ENCODE peak calls at places on chromosomes 2 and 18, in five cellular contexts. M is cerebellum; H is effector memory CD8-positive, alpha-beta T cell; O is Calu3; S is astrocyte of the spinal cord. J is an unnamed sample.

GRCh38 chr2:63056309-63057065 is 5.9 kb downstream of the OTX1 start:
- DNase-seq in M (no peak), H (no peak), O (no peak), S (no peak), J (no peak)

GRCh38 chr18:26051845-26052244 is 38.6 kb downstream of the SS18 start:
- DNase-seq in M (peak; percentile 14), H (no peak), O (no peak), S (no peak), J (no peak)

GRCh38 chr18:37548679-37549289 is 16.8 kb downstream of the CELF4 start:
- DNase-seq in M (no peak), H (no peak), O (no peak), S (no peak), J (no peak)

GRCh38 chr2:74902281-74902860 is 56.1 kb upstream of the POLE4 start:
- DNase-seq in M (no peak), H (no peak), O (no peak), S (no peak), J (no peak)

GRCh38 chr2:232741284-232741683 is 35.1 kb downstream of the KCNJ13 start:
- DNase-seq in M (no peak), H (no peak), O (no peak), S (no peak), J (no peak)

GRCh38 chr2:127645395-127646291 is at the start of gene GPR17:
- DNase-seq in M (no peak), H (no peak), O (no peak), S (no peak), J (no peak)

GRCh38 chr18:8960740-8961657 is 141.5 kb upstream of the NDUFV2 start:
- DNase-seq in M (no peak), H (no peak), O (peak; percentile 51), S (peak; percentile 81), J (no peak)

GRCh38 chr2:65654496-65654895 is 222.1 kb upstream of the SPRED2 start:
- DNase-seq in M (no peak), H (no peak), O (no peak), S (no peak), J (no peak)

GRCh38 chr2:132374961-132375360 is 41.6 kb upstream of the GPR39 start:
- DNase-seq in M (no peak), H (no peak), O (no peak), S (no peak), J (no peak)

GRCh38 chr2:70182689-70183088 is 8.1 kb downstream of the C2orf42 start:
- DNase-seq in M (no peak), H (no peak), O (no peak), S (no peak), J (no peak)

GRCh38 chr2:218727502-218728165 is 17.0 kb downstream of the TTLL4 start:
- DNase-seq in M (no peak), H (no peak), O (no peak), S (peak; percentile 32), J (no peak)

GRCh38 chr2:66427219-66427768 is 7.6 kb upstream of the MEIS1 start:
- DNase-seq in M (no peak), H (no peak), O (no peak), S (no peak), J (no peak)

GRCh38 chr2:109247812-109248211 is 118.8 kb downstream of the SH3RF3 start:
- DNase-seq in M (peak; percentile 72), H (no peak), O (no peak), S (no peak), J (no peak)

GRCh38 chr2:37196320-37197195 is at the start of gene CEBPZOS:
- DNase-seq in M (peak; percentile 85), H (peak; percentile 90), O (peak; percentile 87), S (peak; percentile 74), J (peak; percentile 75)

GRCh38 chr2:73249636-73250035 is 15.5 kb downstream of the CCT7 start:
- DNase-seq in M (no peak), H (no peak), O (no peak), S (no peak), J (no peak)

GRCh38 chr2:64586883-64587481 is 62.9 kb downstream of the AFTPH start:
- DNase-seq in M (peak; percentile 62), H (no peak), O (no peak), S (peak; percentile 57), J (peak; percentile 39)

GRCh38 chr2:130389783-130390182 is 33.9 kb downstream of the PTPN18 start:
- DNase-seq in M (no peak), H (no peak), O (no peak), S (no peak), J (no peak)

GRCh38 chr18:70931942-70932814 is 643.3 kb downstream of the SOCS6 start:
- DNase-seq in M (peak; percentile 21), H (no peak), O (peak; percentile 7), S (peak; percentile 50), J (no peak)

GRCh38 chr2:1614564-1614963 is 129.8 kb downstream of the PXDN start:
- DNase-seq in M (no peak), H (no peak), O (no peak), S (no peak), J (no peak)

GRCh38 chr18:4638680-4639079 is 183.6 kb upstream of the DLGAP1 start:
- DNase-seq in M (no peak), H (no peak), O (no peak), S (no peak), J (no peak)

GRCh38 chr2:127420039-127420864 is 2.0 kb downstream of the PROC start:
- DNase-seq in M (no peak), H (no peak), O (no peak), S (no peak), J (no peak)

GRCh38 chr18:26654173-26655009 is 106.0 kb upstream of the KCTD1 start:
- DNase-seq in M (no peak), H (no peak), O (no peak), S (no peak), J (no peak)

GRCh38 chr2:54206596-54206995 is 49.4 kb downstream of the TSPYL6 start:
- DNase-seq in M (peak; percentile 26), H (no peak), O (peak; percentile 28), S (peak; percentile 64), J (peak; percentile 16)

GRCh38 chr2:221518201-221518936 is 53.7 kb downstream of the EPHA4 start:
- DNase-seq in M (no peak), H (peak; percentile 67), O (no peak), S (peak; percentile 32), J (no peak)

GRCh38 chr2:68556384-68556783 is 87.0 kb upstream of the PROKR1 start:
- DNase-seq in M (no peak), H (no peak), O (no peak), S (no peak), J (no peak)

GRCh38 chr18:49858309-49859005 is 45.1 kb upstream of the ACAA2 start:
- DNase-seq in M (peak; percentile 41), H (peak; percentile 52), O (peak; percentile 87), S (peak; percentile 80), J (peak; percentile 2)

GRCh38 chr18:70219688-70220087 is 14.2 kb upstream of the RTTN start:
- DNase-seq in M (no peak), H (no peak), O (no peak), S (no peak), J (no peak)

GRCh38 chr2:36849265-36849664 is 117.1 kb downstream of the STRN start:
- DNase-seq in M (no peak), H (no peak), O (no peak), S (no peak), J (no peak)

GRCh38 chr2:11865378-11865777 is 118.9 kb downstream of the LPIN1 start:
- DNase-seq in M (no peak), H (no peak), O (no peak), S (no peak), J (no peak)

GRCh38 chr2:224401641-224402342 is at the start of gene FAM124B:
- DNase-seq in M (peak; percentile 5), H (peak; percentile 7), O (no peak), S (peak; percentile 72), J (peak; percentile 85)

GRCh38 chr2:120620025-120620793 is 115.5 kb upstream of the GLI2 start:
- DNase-seq in M (no peak), H (no peak), O (no peak), S (peak; percentile 43), J (no peak)

GRCh38 chr2:17445744-17446143 is 72.5 kb downstream of the RAD51AP2 start:
- DNase-seq in M (no peak), H (no peak), O (no peak), S (no peak), J (no peak)

GRCh38 chr2:47089083-47089464 is 66.0 kb downstream of the STPG4 start:
- DNase-seq in M (no peak), H (no peak), O (no peak), S (peak; percentile 59), J (no peak)